ENCODE peak calls at places on chromosomes 7 and 10, in four cellular contexts. I, J, Z and L are unnamed samples.

GRCh38 chr7:113339661-113340060 is 221.3 kb upstream of the SMIM30 start:
- DNase-seq in I (no peak), J (no peak), Z (no peak), L (no peak)

GRCh38 chr10:48610585-48611093 is 5.8 kb upstream of the ARHGAP22 start:
- DNase-seq in I (no peak), J (no peak), Z (no peak), L (no peak)

GRCh38 chr10:48711830-48712229 is 27.2 kb downstream of the WDFY4 start:
- DNase-seq in I (no peak), J (no peak), Z (no peak), L (no peak)

GRCh38 chr7:73827568-73828106 is 3.2 kb upstream of the CLDN4 start:
- DNase-seq in I (no peak), J (no peak), Z (no peak), L (no peak)

GRCh38 chr10:29619273-29619672 is 15.5 kb downstream of the SVIL start:
- DNase-seq in I (no peak), J (no peak), Z (no peak), L (no peak)

GRCh38 chr10:28087675-28088351 is 88.9 kb upstream of the ODAD2 start:
- DNase-seq in I (no peak), J (no peak), Z (no peak), L (no peak)

GRCh38 chr7:134276951-134277350 is 39.8 kb downstream of the SLC35B4 start:
- DNase-seq in I (no peak), J (no peak), Z (no peak), L (no peak)

GRCh38 chr7:129569811-129570215 is 41.7 kb upstream of the NRF1 start:
- DNase-seq in I (no peak), J (no peak), Z (no peak), L (no peak)

GRCh38 chr7:68176974-68177373 is 1180.3 kb downstream of the TYW1 start:
- DNase-seq in I (no peak), J (peak; percentile 11), Z (no peak), L (no peak)

GRCh38 chr10:73589538-73590126 is 1.5 kb downstream of the USP54 start:
- DNase-seq in I (no peak), J (peak; percentile 86), Z (no peak), L (no peak)

GRCh38 chr7:35734001-35734483 is 39.1 kb upstream of the HERPUD2 start:
- DNase-seq in I (no peak), J (no peak), Z (no peak), L (no peak)

GRCh38 chr7:4286281-4286680 is 395.8 kb upstream of the FOXK1 start:
- DNase-seq in I (no peak), J (no peak), Z (no peak), L (no peak)

GRCh38 chr7:27191716-27192545 is 6.9 kb upstream of the HOXA11 start:
- DNase-seq in I (no peak), J (no peak), Z (no peak), L (peak; percentile 66)

GRCh38 chr7:148699772-148700629 is 1.3 kb downstream of the CUL1 start:
- DNase-seq in I (peak; percentile 27), J (no peak), Z (no peak), L (no peak)

GRCh38 chr10:15483215-15483970 is 112.3 kb upstream of the FAM171A1 start:
- DNase-seq in I (no peak), J (no peak), Z (no peak), L (no peak)

GRCh38 chr7:19930051-19930450 is 156.6 kb upstream of the TMEM196 start:
- DNase-seq in I (no peak), J (no peak), Z (no peak), L (no peak)

GRCh38 chr10:128661404-128662197 is 535.4 kb upstream of the MKI67 start:
- DNase-seq in I (no peak), J (no peak), Z (no peak), L (no peak)

GRCh38 chr7:118281196-118281595 is 56.7 kb downstream of the ANKRD7 start:
- DNase-seq in I (no peak), J (no peak), Z (no peak), L (no peak)

GRCh38 chr7:39238209-39238869 is 260.6 kb downstream of the POU6F2 start:
- DNase-seq in I (no peak), J (no peak), Z (no peak), L (no peak)

GRCh38 chr10:30630571-30630970 is 1.0 kb upstream of the LYZL2 start:
- DNase-seq in I (no peak), J (no peak), Z (no peak), L (no peak)

GRCh38 chr7:117993377-117994003 is 120.2 kb upstream of the CTTNBP2 start:
- DNase-seq in I (no peak), J (peak; percentile 65), Z (no peak), L (no peak)

DNA sequence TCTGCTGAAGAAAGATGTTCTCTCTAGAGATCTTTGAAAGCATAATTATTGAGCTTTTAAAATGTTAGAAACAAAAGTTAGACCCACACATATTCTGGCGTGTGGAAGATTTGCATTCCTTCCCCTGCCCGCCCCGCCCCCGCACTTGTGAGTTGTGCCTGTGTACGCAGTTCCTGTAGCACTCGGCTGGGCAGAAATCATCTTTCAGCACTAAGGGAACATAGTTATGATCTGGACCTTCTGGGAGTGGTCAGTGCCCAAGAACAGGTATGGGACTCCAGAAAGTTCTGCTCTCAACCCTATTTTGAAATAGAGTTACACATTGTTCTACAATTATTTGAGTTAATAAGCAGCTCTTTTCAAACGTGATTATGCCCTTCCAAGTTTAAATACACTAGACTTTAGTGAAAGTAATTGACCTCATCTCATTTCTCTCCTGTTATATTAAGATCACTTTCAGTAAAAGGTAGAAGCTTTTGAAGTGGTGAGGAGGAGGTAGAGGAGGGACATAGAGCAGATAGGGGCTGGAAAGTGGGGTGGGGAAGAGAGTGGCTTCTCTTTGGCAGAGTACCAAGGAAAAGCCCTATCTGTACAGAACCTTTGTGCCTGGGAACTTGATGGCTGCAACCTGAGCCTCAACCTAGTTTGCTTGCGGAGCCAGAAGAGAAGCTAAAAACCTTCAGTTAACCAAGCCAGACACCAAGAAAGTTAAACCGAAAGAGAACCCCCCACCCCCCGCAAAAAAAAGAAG is 5.7 kb downstream of the BLVRA start:
- DNase-seq in I (peak; percentile 8), J (no peak), Z (peak; percentile 30), L (peak; percentile 65)
- H3K27ac ChIP-seq in I (peak overlapping the region; percentile 1), J (no peak overlapping the region), Z (no peak overlapping the region), L (peak overlapping the region; percentile 73)

DNA sequence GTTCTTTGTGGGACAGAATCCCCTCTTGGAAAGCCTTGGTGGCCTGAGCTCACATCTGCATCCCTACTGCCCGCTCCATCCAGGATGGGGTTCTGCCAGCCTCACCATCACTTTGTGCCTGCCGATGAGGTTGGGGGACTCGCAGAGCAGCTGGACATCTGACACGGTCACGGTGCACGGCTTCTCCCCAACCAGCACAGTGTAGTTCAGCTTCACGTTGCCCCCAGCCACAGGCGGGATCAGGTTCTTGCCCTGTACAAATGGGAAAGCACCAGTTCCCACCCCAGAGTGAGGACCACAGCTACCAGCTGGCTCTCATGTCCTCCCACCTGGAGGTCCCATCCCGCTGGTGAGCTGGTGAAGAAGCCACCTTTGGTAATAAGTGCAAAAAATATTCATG is 395.8 kb downstream of the PLXNA4 start:
- DNase-seq in I (no peak), J (no peak), Z (no peak), L (no peak)
- H3K27ac ChIP-seq in I (no peak overlapping the region), J (no peak overlapping the region), Z (no peak overlapping the region), L (no peak overlapping the region)

GRCh38 chr10:124007102-124007772 is 86.2 kb downstream of the CHST15 start:
- DNase-seq in I (no peak), J (no peak), Z (no peak), L (no peak)
- H3K27ac ChIP-seq in I (no peak overlapping the region), J (no peak overlapping the region), Z (no peak overlapping the region), L (no peak overlapping the region)

GRCh38 chr7:128284102-128284501 is 43.0 kb downstream of the LEP start:
- DNase-seq in I (no peak), J (no peak), Z (no peak), L (no peak)
- H3K27ac ChIP-seq in I (no peak overlapping the region), J (no peak overlapping the region), Z (no peak overlapping the region), L (no peak overlapping the region)

DNA sequence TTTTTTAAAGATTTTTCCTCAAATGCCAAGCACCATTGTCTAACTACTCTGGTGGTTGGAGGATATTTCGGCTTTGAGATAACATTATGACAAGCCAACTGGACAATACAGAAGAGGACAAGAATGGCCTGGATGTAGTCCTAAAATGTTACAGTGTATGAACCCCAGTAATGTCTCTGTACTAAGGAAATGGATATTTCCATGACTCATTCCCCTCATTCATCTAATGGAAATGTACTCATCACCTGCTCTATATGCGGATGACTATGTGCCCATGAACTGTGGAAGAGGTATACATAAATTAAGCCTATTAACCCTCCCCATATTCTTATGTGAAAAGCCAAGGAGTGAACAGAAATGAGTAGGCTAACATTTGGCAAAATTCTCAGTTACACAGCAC is 207.9 kb downstream of the CACNA2D1 start:
- DNase-seq in I (no peak), J (no peak), Z (no peak), L (no peak)
- H3K27ac ChIP-seq in I (no peak overlapping the region), J (no peak overlapping the region), Z (no peak overlapping the region), L (no peak overlapping the region)

GRCh38 chr10:80473692-80474596 is 19.8 kb downstream of the TSPAN14 start:
- DNase-seq in I (no peak), J (no peak), Z (no peak), L (no peak)

GRCh38 chr10:80473096-80473657 is 19.1 kb downstream of the TSPAN14 start:
- DNase-seq in I (no peak), J (no peak), Z (no peak), L (no peak)

GRCh38 chr10:80474597-80474910 is 20.4 kb downstream of the TSPAN14 start:
- DNase-seq in I (no peak), J (no peak), Z (no peak), L (no peak)

GRCh38 chr10:80472234-80473095 is 18.4 kb downstream of the TSPAN14 start:
- DNase-seq in I (no peak), J (no peak), Z (no peak), L (no peak)

GRCh38 chr10:80474920-80475319 is 20.8 kb downstream of the TSPAN14 start:
- DNase-seq in I (no peak), J (no peak), Z (no peak), L (no peak)
- H3K27ac ChIP-seq in I (peak overlapping the region; percentile 84), J (no peak overlapping the region), Z (no peak overlapping the region), L (peak overlapping the region; percentile 100)

GRCh38 chr7:157693071-157693520 is 356.3 kb downstream of the DNAJB6 start:
- DNase-seq in I (no peak), J (no peak), Z (no peak), L (peak; percentile 82)
- H3K27ac ChIP-seq in I (no peak overlapping the region), J (no peak overlapping the region), Z (no peak overlapping the region), L (no peak overlapping the region)

DNA sequence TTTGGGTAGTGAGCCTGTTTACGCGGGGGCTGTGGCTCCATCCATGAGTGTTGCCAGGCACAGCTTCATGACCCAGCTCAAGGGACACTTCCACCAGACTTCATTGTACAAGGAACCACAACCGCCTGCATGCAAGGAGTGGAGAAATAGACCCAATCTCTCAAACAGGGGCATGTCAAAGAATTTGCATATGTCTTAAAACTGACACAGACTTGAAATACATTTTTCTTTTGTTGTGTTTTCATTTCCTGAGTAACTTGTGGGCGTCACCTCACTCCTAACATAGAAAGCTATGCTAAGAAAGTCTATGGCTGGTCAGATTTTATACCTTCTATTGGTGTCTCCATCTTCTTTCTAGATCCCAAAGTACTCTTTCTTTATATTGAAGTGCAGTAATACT is 266.2 kb upstream of the RNF32 start:
- DNase-seq in I (no peak), J (no peak), Z (no peak), L (no peak)
- H3K27ac ChIP-seq in I (no peak overlapping the region), J (no peak overlapping the region), Z (no peak overlapping the region), L (no peak overlapping the region)

DNA sequence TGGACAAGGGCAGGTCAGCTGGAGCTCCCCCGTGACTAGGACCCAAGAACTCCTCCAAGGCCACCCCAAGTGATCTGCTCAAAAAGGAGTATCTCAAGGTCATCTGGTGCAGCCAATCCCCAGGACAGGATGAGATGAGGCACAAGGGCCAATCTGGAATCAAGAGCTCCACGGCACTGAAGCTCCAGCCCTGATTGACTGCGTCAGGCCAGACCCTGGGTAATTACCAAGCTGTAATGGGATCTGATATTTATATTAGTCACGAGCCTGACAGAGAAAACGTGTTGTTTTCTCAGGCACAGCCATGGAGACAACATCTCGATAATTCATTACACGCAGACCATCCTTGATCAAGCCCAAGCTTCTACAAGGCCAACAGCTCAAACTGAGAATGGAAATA is 4.2 kb downstream of the KCNMA1 start:
- DNase-seq in I (no peak), J (no peak), Z (no peak), L (no peak)
- H3K27ac ChIP-seq in I (no peak overlapping the region), J (no peak overlapping the region), Z (no peak overlapping the region), L (no peak overlapping the region)